ENCODE peak calls at places on chromosome 9, in five cellular contexts. O is PC-3, Q is lung, C is psoas muscle, H is left lung. G is an unnamed sample.

GRCh38 chr9:78575041-78575440 is 278.1 kb downstream of the PSAT1 start:
- DNase-seq in C (no peak), Q (no peak), O (no peak), H (no peak), G (no peak)

GRCh38 chr9:128211551-128212281 is 8.5 kb downstream of the DNM1 start:
- DNase-seq in C (no peak), H (no peak), O (no peak), Q (no peak), G (no peak)

GRCh38 chr9:121686930-121687541 is 35.6 kb downstream of the DAB2IP start:
- DNase-seq in C (peak; percentile 88), Q (peak; percentile 71), H (peak; percentile 82), O (peak; percentile 71), G (no peak)

GRCh38 chr9:98375138-98375726 is 119.8 kb upstream of the TBC1D2 start:
- DNase-seq in C (no peak), Q (no peak), O (peak; percentile 29), H (no peak), G (peak; percentile 34)

GRCh38 chr9:116661037-116661954 is 25.8 kb upstream of the TRIM32 start:
- DNase-seq in Q (no peak), C (no peak), H (no peak), O (peak; percentile 58), G (peak; percentile 80)

GRCh38 chr9:112051812-112052211 is 123.3 kb downstream of the SUSD1 start:
- DNase-seq in H (no peak), Q (no peak), O (no peak), C (no peak), G (no peak)

GRCh38 chr9:70120834-70121510 is 77.3 kb downstream of the MAMDC2 start:
- DNase-seq in O (peak; percentile 83), Q (peak; percentile 36), H (peak; percentile 75), C (peak; percentile 87), G (peak; percentile 84)

GRCh38 chr9:131012023-131012334 is 3.0 kb downstream of the LAMC3 start:
- DNase-seq in Q (no peak), C (no peak), H (no peak), O (no peak), G (no peak)

GRCh38 chr9:83655433-83655832 is 32.5 kb downstream of the IDNK start:
- DNase-seq in O (no peak), Q (no peak), H (no peak), C (no peak), G (no peak)

GRCh38 chr9:130732131-130732530 is 38.6 kb downstream of the EXOSC2 start:
- DNase-seq in O (no peak), C (no peak), Q (no peak), H (no peak), G (no peak)

GRCh38 chr9:71637926-71638325 is 130.4 kb downstream of the CEMIP2 start:
- DNase-seq in O (no peak), C (no peak), Q (no peak), H (no peak), G (no peak)

DNA sequence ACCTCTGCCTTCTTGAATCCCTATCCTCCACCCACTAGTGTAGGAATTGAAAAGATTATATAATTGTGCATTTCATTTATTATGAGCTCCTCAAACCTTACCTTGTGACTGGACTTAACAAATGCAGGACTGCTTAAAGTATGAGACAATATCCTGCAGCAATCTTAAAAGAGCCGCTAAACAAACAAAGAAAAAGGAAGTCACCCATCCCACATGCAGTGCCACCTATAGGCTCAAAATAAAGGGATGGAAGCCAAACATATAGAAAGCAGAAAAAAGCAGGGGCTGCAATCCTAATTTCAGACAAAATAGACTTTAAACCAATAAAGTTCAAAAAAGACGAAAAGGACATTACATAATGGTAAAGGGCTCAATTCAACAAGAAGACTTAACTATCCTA is 8.7 kb downstream of the PCAT7 start:
- DNase-seq in C (no peak), O (no peak), Q (no peak), H (no peak), G (no peak)
- TF ChIP-seq CTCF in C (no peak), O (peak; percentile 27), Q (no peak), H (no peak), G (no peak)

GRCh38 chr9:37005517-37006140 is 28.4 kb downstream of the PAX5 start:
- DNase-seq in Q (no peak), H (no peak), O (no peak), C (no peak), G (no peak)

GRCh38 chr9:37007295-37007694 is 26.8 kb downstream of the PAX5 start:
- DNase-seq in C (no peak), O (no peak), H (no peak), Q (no peak), G (no peak)

GRCh38 chr9:37010976-37011375 is 23.1 kb downstream of the PAX5 start:
- DNase-seq in O (no peak), Q (no peak), H (no peak), C (no peak), G (no peak)

GRCh38 chr9:37010180-37010579 is 23.9 kb downstream of the PAX5 start:
- DNase-seq in Q (no peak), C (no peak), H (no peak), O (no peak), G (no peak)

GRCh38 chr9:37011530-37011929 is 22.5 kb downstream of the PAX5 start:
- DNase-seq in C (no peak), H (no peak), Q (no peak), O (no peak), G (no peak)
- H3K4me3 ChIP-seq in C (no peak overlapping the region), H (no peak overlapping the region), Q (no peak overlapping the region), O (no peak overlapping the region), G (no peak overlapping the region)

DNA sequence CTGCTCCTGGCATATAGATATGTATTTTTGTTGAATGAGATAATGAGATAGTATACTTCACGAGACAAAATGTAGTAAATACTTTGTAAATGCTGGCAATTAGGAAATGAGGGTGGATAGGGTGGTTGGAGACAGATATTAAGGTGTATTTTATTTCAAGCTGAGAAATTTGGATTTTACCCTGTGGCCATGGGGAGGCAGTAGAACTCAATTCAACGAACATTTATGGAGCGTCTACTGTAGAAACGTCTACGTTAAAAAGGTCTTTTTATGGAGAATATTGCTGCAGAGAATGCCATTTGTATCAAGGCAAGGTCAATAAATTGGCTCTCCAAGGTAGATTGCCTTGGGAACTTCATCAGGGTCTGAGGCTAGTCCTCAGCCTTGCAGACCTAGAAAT is 21.5 kb upstream of the RALGPS1 start:
- DNase-seq in H (no peak), O (peak; percentile 13), C (no peak), Q (no peak), G (no peak)
- TF ChIP-seq CTCF in H (no peak), O (peak; percentile 51), C (no peak), Q (no peak), G (peak; percentile 17)

GRCh38 chr9:21968331-21969010 is 25.7 kb downstream of the CDKN2A start:
- DNase-seq in Q (no peak), C (peak; percentile 50), O (no peak), H (peak; percentile 79), G (no peak)
- H3K4me3 ChIP-seq in Q (no peak overlapping the region), C (no peak overlapping the region), O (no peak overlapping the region), H (no peak overlapping the region), G (no peak overlapping the region)

DNA sequence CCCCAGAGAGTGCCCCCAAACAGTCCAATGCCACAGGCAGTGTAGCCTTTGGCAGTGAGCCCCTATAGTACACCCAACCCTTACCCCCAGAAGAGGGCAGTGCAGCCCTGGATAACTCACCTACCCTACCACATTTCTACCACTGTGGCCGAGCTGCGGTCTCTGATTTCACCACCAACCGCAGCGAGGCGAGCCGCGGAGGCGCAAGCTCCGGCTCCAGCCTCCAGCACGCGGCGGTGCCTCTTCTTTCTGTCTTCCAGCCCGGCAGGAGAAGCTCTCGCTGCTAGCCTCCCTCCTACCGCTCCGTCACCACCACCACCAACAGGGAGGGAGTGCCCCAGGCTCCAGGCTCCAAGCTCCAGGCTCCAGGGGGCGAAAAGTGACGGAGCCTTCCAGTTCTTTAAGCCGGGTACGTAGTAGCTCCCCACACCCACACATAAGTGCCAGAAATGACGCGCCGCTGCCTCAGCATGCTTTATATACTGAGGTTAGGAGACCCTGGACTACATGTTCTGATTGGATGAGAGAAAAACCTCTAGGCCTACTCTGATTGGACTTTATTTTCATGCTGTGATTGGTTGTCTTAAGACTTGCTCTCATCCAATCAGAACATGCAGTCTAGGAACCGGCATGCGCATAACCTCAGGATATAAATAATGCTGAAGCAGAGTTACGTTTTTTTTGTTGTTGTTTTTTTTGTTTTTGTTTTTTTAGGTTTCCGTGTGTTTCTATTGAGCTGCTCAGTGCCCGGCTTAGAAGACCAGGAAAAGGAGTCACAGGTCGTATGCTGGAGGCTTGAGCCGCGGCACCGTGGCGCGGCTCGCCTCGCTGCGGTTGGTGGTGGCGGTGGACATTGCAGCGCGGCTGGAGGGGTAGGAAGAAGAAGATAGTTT is at the start of gene PCAT7:
- DNase-seq in H (peak; percentile 67), Q (peak; percentile 35), C (no peak), O (peak; percentile 87), G (no peak)
- TF ChIP-seq CTCF in H (peak; percentile 22), Q (peak; percentile 2), C (peak; percentile 42), O (peak; percentile 69), G (peak; percentile 44)

DNA sequence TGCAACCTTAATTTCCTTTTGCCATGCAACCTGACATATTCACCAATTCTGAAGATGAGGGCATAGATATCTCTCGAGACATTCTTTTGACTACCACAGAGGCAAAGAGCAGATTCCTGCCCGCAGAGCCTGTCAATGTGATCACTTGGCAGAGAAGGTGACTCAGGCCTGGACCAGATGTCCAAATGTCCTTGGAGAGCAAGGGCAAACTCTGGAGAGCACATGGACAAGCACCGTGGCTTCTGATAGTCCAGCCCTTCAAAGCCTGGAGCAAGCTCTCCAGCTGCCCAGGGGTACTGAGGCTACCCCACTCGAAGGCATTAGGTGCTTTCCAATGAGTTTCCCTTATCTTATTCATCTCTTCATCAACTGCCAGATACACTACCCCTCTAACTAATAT is 50.4 kb upstream of the ALDH1B1 start:
- DNase-seq in H (no peak), Q (no peak), C (no peak), O (no peak), G (no peak)
- H3K4me3 ChIP-seq in H (no peak overlapping the region), Q (no peak overlapping the region), C (no peak overlapping the region), O (no peak overlapping the region), G (no peak overlapping the region)

GRCh38 chr9:85332487-85332886 is 409.3 kb downstream of the AGTPBP1 start:
- DNase-seq in O (peak; percentile 8), Q (no peak), H (no peak), C (no peak), G (no peak)
- TF ChIP-seq CTCF in O (peak; percentile 46), Q (no peak), H (no peak), C (no peak), G (peak; percentile 51)

DNA sequence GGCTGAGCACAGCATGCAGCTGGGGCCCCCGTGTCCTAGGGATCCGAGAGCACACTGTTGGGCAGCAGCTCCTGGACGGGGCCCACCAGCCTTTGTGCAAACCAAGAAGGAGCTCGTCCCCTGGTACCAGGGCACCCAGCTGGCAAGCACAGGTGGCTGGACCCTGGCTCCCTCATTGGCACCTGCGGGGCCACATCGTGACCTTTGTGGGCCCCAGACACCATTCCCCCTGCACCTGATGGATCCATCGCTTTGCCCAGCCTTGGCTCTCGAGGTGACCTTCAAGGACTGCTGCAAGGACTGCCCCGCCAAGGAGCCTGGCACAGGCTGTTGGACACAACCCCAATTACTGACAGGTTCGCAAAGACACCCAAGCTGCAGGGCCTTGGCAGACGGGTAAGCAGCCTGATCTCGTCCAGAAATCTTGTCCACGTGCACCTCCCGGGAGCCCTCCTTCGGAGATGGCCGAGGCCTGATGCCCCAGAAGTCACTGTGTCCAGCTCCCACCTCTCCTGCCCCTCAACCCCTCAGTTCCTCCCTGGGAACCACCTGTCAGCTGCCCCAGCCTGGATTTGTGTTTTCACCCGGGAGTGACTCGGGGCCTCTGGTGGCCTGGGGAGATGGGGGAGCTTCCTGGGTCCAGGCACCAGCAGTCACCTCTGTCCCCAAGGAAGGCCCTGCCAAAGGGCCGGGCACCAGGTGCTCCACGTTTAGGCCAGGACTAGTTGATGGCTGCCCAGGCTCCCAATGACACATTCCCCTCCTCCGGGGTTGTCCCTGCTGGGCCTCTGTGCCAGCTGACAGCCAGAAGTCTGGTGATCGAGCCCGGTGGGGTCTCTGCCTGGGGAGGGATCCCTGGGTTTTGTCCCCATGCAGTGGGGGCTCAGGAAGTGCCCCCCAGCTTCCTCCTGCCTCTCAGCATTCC is 137.1 kb upstream of the PPP1R26 start:
- DNase-seq in C (no peak), H (peak; percentile 45), Q (no peak), O (no peak), G (no peak)
- H3K4me3 ChIP-seq in C (no peak overlapping the region), H (no peak overlapping the region), Q (no peak overlapping the region), O (no peak overlapping the region), G (no peak overlapping the region)